ENCODE peak calls at places on chromosome X, in ten cellular contexts. A, G, S, Z, C, V, O, L, K and D are unnamed samples.

GRCh38 chrX:110381216-110381615 is 22.6 kb downstream of the RTL9 start:
- DNase-seq in A (no peak), G (peak), S (no peak), Z (peak), C (peak), V (no peak), O (no peak), L (no peak), K (no peak), D (no peak)

GRCh38 chrX:118355225-118355920 is 9.5 kb downstream of the WDR44 start:
- DNase-seq in A (no peak), G (no peak), S (no peak), Z (no peak), C (peak), V (peak), O (no peak), L (no peak), K (no peak), D (no peak)

GRCh38 chrX:17025903-17026302 is 79.4 kb downstream of the REPS2 start:
- DNase-seq in A (no peak), G (no peak), S (no peak), Z (no peak), C (no peak), V (no peak), O (no peak), L (no peak), K (no peak), D (no peak)

GRCh38 chrX:63918611-63919010 is 133.6 kb upstream of the ARHGEF9 start:
- DNase-seq in A (peak), G (peak), S (peak), Z (peak), C (no peak), V (peak), O (peak), L (no peak), K (no peak), D (no peak)

GRCh38 chrX:42490111-42490510 is 287.9 kb downstream of the PPP1R2C start:
- DNase-seq in A (no peak), G (no peak), S (no peak), Z (no peak), C (no peak), V (no peak), O (no peak), L (no peak), K (no peak), D (no peak)

GRCh38 chrX:23764585-23764984 is 18.4 kb upstream of the SAT1 start:
- DNase-seq in A (no peak), G (no peak), S (no peak), Z (no peak), C (no peak), V (no peak), O (no peak), L (no peak), K (no peak), D (no peak)

GRCh38 chrX:133859860-133860259 is 125.5 kb downstream of the GPC3 start:
- DNase-seq in A (no peak), G (peak), S (no peak), Z (no peak), C (peak), V (no peak), O (no peak), L (no peak), K (no peak), D (no peak)

GRCh38 chrX:77505227-77505626 is 58.0 kb downstream of the FGF16 start:
- DNase-seq in A (no peak), G (peak), S (no peak), Z (no peak), C (peak), V (peak), O (no peak), L (peak), K (no peak), D (no peak)

GRCh38 chrX:68938244-68939004 is 109.6 kb downstream of the EFNB1 start:
- DNase-seq in A (no peak), G (peak), S (no peak), Z (peak), C (peak), V (peak), O (no peak), L (no peak), K (no peak), D (no peak)

GRCh38 chrX:111086521-111087127 is 9.4 kb upstream of the PAK3 start:
- DNase-seq in A (no peak), G (no peak), S (peak), Z (no peak), C (no peak), V (no peak), O (no peak), L (no peak), K (no peak), D (no peak)

GRCh38 chrX:28552322-28552721 is 34.9 kb upstream of the IL1RAPL1 start:
- DNase-seq in A (no peak), G (peak), S (no peak), Z (no peak), C (peak), V (peak), O (no peak), L (no peak), K (no peak), D (no peak)

GRCh38 chrX:107683931-107684330 is 55.6 kb downstream of the PRPS1 start:
- DNase-seq in A (no peak), G (no peak), S (no peak), Z (no peak), C (no peak), V (no peak), O (no peak), L (no peak), K (no peak), D (no peak)

GRCh38 chrX:21645437-21646220 is 12.5 kb downstream of the KLHL34 start:
- DNase-seq in A (no peak), G (no peak), S (no peak), Z (peak), C (no peak), V (no peak), O (no peak), L (no peak), K (no peak), D (no peak)

GRCh38 chrX:47581731-47582647 is at the start of gene TIMP1:
- DNase-seq in A (no peak), G (peak), S (peak), Z (peak), C (peak), V (peak), O (peak), L (peak), K (peak), D (peak)

GRCh38 chrX:115642895-115643530 is 82.0 kb downstream of the PLS3 start:
- DNase-seq in A (peak), G (peak), S (peak), Z (peak), C (peak), V (peak), O (peak), L (peak), K (peak), D (peak)

GRCh38 chrX:54182194-54182863 is 725 bp downstream of the FAM120C start:
- DNase-seq in A (peak), G (peak), S (peak), Z (peak), C (no peak), V (peak), O (peak), L (no peak), K (peak), D (peak)

GRCh38 chrX:68681443-68681941 is 34.0 kb downstream of the STARD8 start:
- DNase-seq in A (no peak), G (peak), S (no peak), Z (peak), C (peak), V (peak), O (no peak), L (peak), K (no peak), D (peak)

GRCh38 chrX:133249659-133250058 is 31.5 kb upstream of the TFDP3 start:
- DNase-seq in A (no peak), G (peak), S (no peak), Z (no peak), C (no peak), V (peak), O (no peak), L (no peak), K (no peak), D (no peak)

GRCh38 chrX:118164138-118164537 is 47.5 kb upstream of the KLHL13 start:
- DNase-seq in A (no peak), G (no peak), S (no peak), Z (no peak), C (peak), V (peak), O (no peak), L (no peak), K (no peak), D (no peak)

GRCh38 chrX:38151426-38151825 is 69.2 kb downstream of the SRPX start:
- DNase-seq in A (no peak), G (peak), S (no peak), Z (peak), C (peak), V (peak), O (no peak), L (no peak), K (no peak), D (no peak)

GRCh38 chrX:24294619-24295018 is 19.2 kb downstream of the SUPT20HL2 start:
- DNase-seq in A (no peak), G (peak), S (peak), Z (peak), C (no peak), V (no peak), O (no peak), L (no peak), K (no peak), D (no peak)

GRCh38 chrX:152588206-152588605 is 49.5 kb upstream of the GABRQ start:
- DNase-seq in A (no peak), G (no peak), S (no peak), Z (peak), C (peak), V (no peak), O (no peak), L (no peak), K (no peak), D (no peak)

GRCh38 chrX:38312436-38312835 is 14.9 kb downstream of the RPGR start:
- DNase-seq in A (no peak), G (peak), S (no peak), Z (peak), C (peak), V (peak), O (peak), L (no peak), K (no peak), D (no peak)

GRCh38 chrX:101617211-101618191 is at the start of gene ARMCX6:
- DNase-seq in A (peak), G (peak), S (peak), Z (peak), C (peak), V (peak), O (peak), L (no peak), K (peak), D (peak)

GRCh38 chrX:41167888-41168287 is 82.6 kb downstream of the USP9X start:
- DNase-seq in A (no peak), G (no peak), S (no peak), Z (no peak), C (no peak), V (no peak), O (no peak), L (no peak), K (no peak), D (no peak)

GRCh38 chrX:13487731-13488505 is 81.5 kb upstream of the EGFL6 start:
- DNase-seq in A (peak), G (peak), S (peak), Z (peak), C (peak), V (peak), O (peak), L (peak), K (peak), D (peak)

GRCh38 chrX:105975382-105975781 is 63.1 kb downstream of the SERPINA7 start:
- DNase-seq in A (no peak), G (peak), S (peak), Z (no peak), C (no peak), V (peak), O (peak), L (no peak), K (no peak), D (no peak)

GRCh38 chrX:110310896-110311295 is 7.0 kb downstream of the AMMECR1 start:
- DNase-seq in A (no peak), G (no peak), S (no peak), Z (peak), C (no peak), V (no peak), O (no peak), L (no peak), K (no peak), D (no peak)

GRCh38 chrX:153491351-153492152 is 3.2 kb upstream of the BGN start:
- DNase-seq in A (no peak), G (no peak), S (no peak), Z (peak), C (no peak), V (no peak), O (no peak), L (no peak), K (no peak), D (no peak)

GRCh38 chrX:74458738-74459137 is 37.4 kb downstream of the SLC16A2 start:
- DNase-seq in A (no peak), G (peak), S (no peak), Z (peak), C (peak), V (peak), O (no peak), L (no peak), K (no peak), D (no peak)

GRCh38 chrX:110004210-110004609 is 1.3 kb downstream of the TMEM164 start:
- DNase-seq in A (no peak), G (no peak), S (no peak), Z (no peak), C (no peak), V (peak), O (no peak), L (no peak), K (no peak), D (no peak)

GRCh38 chrX:101745046-101745445 is 85.4 kb upstream of the ARMCX2 start:
- DNase-seq in A (no peak), G (no peak), S (no peak), Z (no peak), C (no peak), V (no peak), O (no peak), L (no peak), K (no peak), D (no peak)

GRCh38 chrX:1577845-1578244 is 13.6 kb upstream of the AKAP17A start:
- DNase-seq in A (no peak), G (no peak), S (no peak), Z (no peak), C (no peak), V (no peak), O (no peak), L (no peak), K (no peak), D (no peak)

GRCh38 chrX:155048997-155049619 is 21.8 kb downstream of the CMC4 start:
- DNase-seq in A (peak), G (peak), S (peak), Z (peak), C (no peak), V (peak), O (no peak), L (no peak), K (peak), D (no peak)

GRCh38 chrX:48698306-48698705 is 1.8 kb downstream of the SUV39H1 start:
- DNase-seq in A (no peak), G (no peak), S (no peak), Z (no peak), C (no peak), V (no peak), O (no peak), L (no peak), K (no peak), D (no peak)

GRCh38 chrX:68433155-68433980 is at the start of gene OPHN1:
- DNase-seq in A (peak), G (peak), S (peak), Z (peak), C (peak), V (peak), O (peak), L (no peak), K (peak), D (no peak)

GRCh38 chrX:12210196-12210815 is 72.0 kb downstream of the FRMPD4 start:
- DNase-seq in A (no peak), G (peak), S (no peak), Z (peak), C (peak), V (peak), O (no peak), L (peak), K (no peak), D (no peak)

GRCh38 chrX:31500920-31501319 is 429.1 kb upstream of the FTHL17 start:
- DNase-seq in A (no peak), G (peak), S (no peak), Z (peak), C (peak), V (no peak), O (no peak), L (no peak), K (peak), D (no peak)

GRCh38 chrX:147550217-147550616 is 361.5 kb upstream of the FMR1 start:
- DNase-seq in A (peak), G (no peak), S (peak), Z (no peak), C (no peak), V (peak), O (no peak), L (no peak), K (peak), D (no peak)